ENCODE peak calls at places on chromosomes 6 and 20, in eight cellular contexts. One of them, this sample, is unnamed.

GRCh38 chr6:146364816-146365594 is 178.6 kb upstream of the RAB32 start:
- DNase-seq in H1: no peak
- DNase-seq in K562: no peak
- DNase-seq in PC-9: no peak
- DNase-seq in mesendoderm: no peak
- DNase-seq in OCI-LY7: no peak
- DNase-seq in GM23248: peak; percentile 44
- DNase-seq in hepatocyte: no peak
- DNase-seq in this sample: no peak

GRCh38 chr20:18705490-18705889 is 108.1 kb upstream of the SCP2D1 start:
- DNase-seq in H1: no peak
- DNase-seq in K562: no peak
- DNase-seq in PC-9: no peak
- DNase-seq in mesendoderm: no peak
- DNase-seq in OCI-LY7: no peak
- DNase-seq in GM23248: peak; percentile 96
- DNase-seq in hepatocyte: peak; percentile 30
- DNase-seq in this sample: no peak

GRCh38 chr6:101876431-101876830 is 482.9 kb downstream of the GRIK2 start:
- DNase-seq in H1: no peak
- DNase-seq in K562: no peak
- DNase-seq in PC-9: no peak
- DNase-seq in mesendoderm: no peak
- DNase-seq in OCI-LY7: no peak
- DNase-seq in GM23248: no peak
- DNase-seq in hepatocyte: no peak
- DNase-seq in this sample: no peak

GRCh38 chr6:12911387-12911960 is 194.9 kb downstream of the PHACTR1 start:
- DNase-seq in H1: no peak
- DNase-seq in K562: peak; percentile 21
- DNase-seq in PC-9: no peak
- DNase-seq in mesendoderm: peak; percentile 32
- DNase-seq in OCI-LY7: peak; percentile 28
- DNase-seq in GM23248: peak; percentile 68
- DNase-seq in hepatocyte: peak; percentile 50
- DNase-seq in this sample: peak; percentile 56

GRCh38 chr20:57464642-57465211 is 60.2 kb downstream of the CTCFL start:
- DNase-seq in H1: no peak
- DNase-seq in K562: peak; percentile 74
- DNase-seq in PC-9: no peak
- DNase-seq in mesendoderm: no peak
- DNase-seq in OCI-LY7: peak; percentile 60
- DNase-seq in GM23248: peak; percentile 29
- DNase-seq in hepatocyte: peak; percentile 25
- DNase-seq in this sample: peak; percentile 83

GRCh38 chr6:119148102-119148824 is 69.8 kb upstream of the FAM184A start:
- DNase-seq in H1: peak; percentile 47
- DNase-seq in K562: peak; percentile 32
- DNase-seq in PC-9: peak; percentile 46
- DNase-seq in mesendoderm: peak; percentile 84
- DNase-seq in OCI-LY7: peak; percentile 51
- DNase-seq in GM23248: peak; percentile 91
- DNase-seq in hepatocyte: peak; percentile 71
- DNase-seq in this sample: peak; percentile 61

GRCh38 chr6:106194949-106195919 is 109.1 kb downstream of the PRDM1 start:
- DNase-seq in H1: no peak
- DNase-seq in K562: no peak
- DNase-seq in PC-9: peak; percentile 4
- DNase-seq in mesendoderm: peak; percentile 38
- DNase-seq in OCI-LY7: no peak
- DNase-seq in GM23248: peak; percentile 71
- DNase-seq in hepatocyte: no peak
- DNase-seq in this sample: no peak

GRCh38 chr6:87100216-87100615 is 5.3 kb upstream of the CGA start:
- DNase-seq in H1: no peak
- DNase-seq in K562: no peak
- DNase-seq in PC-9: no peak
- DNase-seq in mesendoderm: no peak
- DNase-seq in OCI-LY7: no peak
- DNase-seq in GM23248: peak; percentile 45
- DNase-seq in hepatocyte: no peak
- DNase-seq in this sample: no peak

GRCh38 chr6:3294921-3295871 is 36.4 kb downstream of the PSMG4 start:
- DNase-seq in H1: no peak
- DNase-seq in K562: no peak
- DNase-seq in PC-9: no peak
- DNase-seq in mesendoderm: peak; percentile 60
- DNase-seq in OCI-LY7: peak; percentile 20
- DNase-seq in GM23248: no peak
- DNase-seq in hepatocyte: peak; percentile 64
- DNase-seq in this sample: no peak

GRCh38 chr20:53870426-53871199 is 199.8 kb downstream of the BCAS1 start:
- DNase-seq in H1: no peak
- DNase-seq in K562: no peak
- DNase-seq in PC-9: no peak
- DNase-seq in mesendoderm: peak; percentile 55
- DNase-seq in OCI-LY7: peak; percentile 59
- DNase-seq in GM23248: peak; percentile 29
- DNase-seq in hepatocyte: no peak
- DNase-seq in this sample: no peak

GRCh38 chr6:13468839-13469238 is 18.6 kb downstream of the GFOD1 start:
- DNase-seq in H1: no peak
- DNase-seq in K562: no peak
- DNase-seq in PC-9: no peak
- DNase-seq in mesendoderm: no peak
- DNase-seq in OCI-LY7: no peak
- DNase-seq in GM23248: no peak
- DNase-seq in hepatocyte: no peak
- DNase-seq in this sample: no peak

GRCh38 chr20:44442298-44443070 is 33.2 kb upstream of the TTPAL start:
- DNase-seq in H1: no peak
- DNase-seq in K562: no peak
- DNase-seq in PC-9: peak; percentile 37
- DNase-seq in mesendoderm: no peak
- DNase-seq in OCI-LY7: no peak
- DNase-seq in GM23248: peak; percentile 10
- DNase-seq in hepatocyte: peak; percentile 85
- DNase-seq in this sample: no peak

GRCh38 chr20:6562111-6562510 is 205.4 kb upstream of the BMP2 start:
- DNase-seq in H1: no peak
- DNase-seq in K562: no peak
- DNase-seq in PC-9: no peak
- DNase-seq in mesendoderm: no peak
- DNase-seq in OCI-LY7: no peak
- DNase-seq in GM23248: peak; percentile 68
- DNase-seq in hepatocyte: peak; percentile 21
- DNase-seq in this sample: no peak

GRCh38 chr6:104728444-104728843 is 131.3 kb downstream of the HACE1 start:
- DNase-seq in H1: no peak
- DNase-seq in K562: no peak
- DNase-seq in PC-9: no peak
- DNase-seq in mesendoderm: no peak
- DNase-seq in OCI-LY7: no peak
- DNase-seq in GM23248: no peak
- DNase-seq in hepatocyte: no peak
- DNase-seq in this sample: no peak

GRCh38 chr6:29631860-29632731 is 887 bp downstream of the GABBR1 start:
- DNase-seq in H1: peak; percentile 81
- DNase-seq in K562: peak; percentile 81
- DNase-seq in PC-9: peak; percentile 77
- DNase-seq in mesendoderm: peak; percentile 82
- DNase-seq in OCI-LY7: peak; percentile 63
- DNase-seq in GM23248: peak; percentile 58
- DNase-seq in hepatocyte: peak; percentile 78
- DNase-seq in this sample: peak; percentile 63

GRCh38 chr6:94651239-94651638 is 926.1 kb upstream of the MANEA start:
- DNase-seq in H1: no peak
- DNase-seq in K562: no peak
- DNase-seq in PC-9: no peak
- DNase-seq in mesendoderm: no peak
- DNase-seq in OCI-LY7: no peak
- DNase-seq in GM23248: no peak
- DNase-seq in hepatocyte: no peak
- DNase-seq in this sample: no peak

GRCh38 chr6:73521351-73522254 is 771 bp upstream of the EEF1A1 start:
- DNase-seq in H1: peak; percentile 91
- DNase-seq in K562: peak; percentile 62
- DNase-seq in PC-9: no peak
- DNase-seq in mesendoderm: peak; percentile 42
- DNase-seq in OCI-LY7: peak; percentile 58
- DNase-seq in GM23248: peak; percentile 95
- DNase-seq in hepatocyte: peak; percentile 84
- DNase-seq in this sample: peak; percentile 87

GRCh38 chr6:166360243-166361079 is 18.1 kb upstream of the SFT2D1 start:
- DNase-seq in H1: no peak
- DNase-seq in K562: no peak
- DNase-seq in PC-9: no peak
- DNase-seq in mesendoderm: peak; percentile 24
- DNase-seq in OCI-LY7: no peak
- DNase-seq in GM23248: peak; percentile 29
- DNase-seq in hepatocyte: no peak
- DNase-seq in this sample: no peak

GRCh38 chr6:1223312-1223603 is 88.6 kb upstream of the FOXQ1 start:
- DNase-seq in H1: no peak
- DNase-seq in K562: no peak
- DNase-seq in PC-9: no peak
- DNase-seq in mesendoderm: no peak
- DNase-seq in OCI-LY7: no peak
- DNase-seq in GM23248: peak; percentile 9
- DNase-seq in hepatocyte: no peak
- DNase-seq in this sample: no peak

GRCh38 chr20:21432911-21433310 is 35.6 kb upstream of the NKX2-4 start:
- DNase-seq in H1: no peak
- DNase-seq in K562: no peak
- DNase-seq in PC-9: no peak
- DNase-seq in mesendoderm: peak; percentile 21
- DNase-seq in OCI-LY7: no peak
- DNase-seq in GM23248: peak; percentile 53
- DNase-seq in hepatocyte: no peak
- DNase-seq in this sample: no peak

DNA sequence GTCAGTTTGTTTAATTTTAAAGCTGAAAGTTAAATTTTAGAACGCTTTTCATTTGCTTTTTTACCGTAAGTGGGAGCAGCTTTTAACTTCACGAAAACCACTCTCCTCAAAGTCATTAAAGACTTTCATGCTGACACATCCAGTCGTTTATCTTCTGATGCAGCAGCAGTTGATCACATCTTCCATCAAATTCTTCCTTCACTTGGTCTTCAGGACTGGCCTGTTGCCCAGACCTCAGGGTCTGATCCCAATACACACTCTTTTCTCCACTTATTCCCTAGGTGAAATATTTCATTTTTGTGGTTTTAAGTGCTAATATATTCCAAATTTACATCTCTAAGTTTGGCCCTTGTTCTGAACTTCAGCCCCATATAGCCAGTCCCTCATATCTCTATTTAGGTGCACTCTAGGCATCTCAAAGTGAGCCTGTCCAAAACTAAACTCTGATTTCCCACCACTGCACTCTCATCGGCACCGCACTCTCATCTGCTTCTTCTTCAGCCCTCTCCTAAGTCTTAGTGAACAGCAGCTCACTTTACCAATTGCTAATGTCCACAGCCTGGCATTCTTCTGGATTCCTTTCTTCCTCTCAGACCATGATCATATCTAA is 20.4 kb downstream of the AFDN start:
- DNase-seq in H1: no peak
- DNase-seq in K562: no peak
- DNase-seq in PC-9: no peak
- DNase-seq in mesendoderm: no peak
- DNase-seq in OCI-LY7: no peak
- DNase-seq in GM23248: no peak
- DNase-seq in hepatocyte: no peak
- DNase-seq in this sample: no peak
- H3K79me2 ChIP-seq in H1: peaks cover 100% of the 10 kb centered on the region
- H3K79me2 ChIP-seq in K562: peaks cover 100% of the 10 kb centered on the region
- H3K79me2 ChIP-seq in PC-9: peaks cover 94% of the 10 kb centered on the region
- H3K79me2 ChIP-seq in mesendoderm: peaks cover 65% of the 10 kb centered on the region
- H3K79me2 ChIP-seq in OCI-LY7: no peaks in the 10 kb centered on the region
- H3K79me2 ChIP-seq in GM23248: peaks cover 95% of the 10 kb centered on the region
- H3K79me2 ChIP-seq in hepatocyte: peaks cover 100% of the 10 kb centered on the region
- H3K79me2 ChIP-seq in this sample: no peaks in the 10 kb centered on the region

DNA sequence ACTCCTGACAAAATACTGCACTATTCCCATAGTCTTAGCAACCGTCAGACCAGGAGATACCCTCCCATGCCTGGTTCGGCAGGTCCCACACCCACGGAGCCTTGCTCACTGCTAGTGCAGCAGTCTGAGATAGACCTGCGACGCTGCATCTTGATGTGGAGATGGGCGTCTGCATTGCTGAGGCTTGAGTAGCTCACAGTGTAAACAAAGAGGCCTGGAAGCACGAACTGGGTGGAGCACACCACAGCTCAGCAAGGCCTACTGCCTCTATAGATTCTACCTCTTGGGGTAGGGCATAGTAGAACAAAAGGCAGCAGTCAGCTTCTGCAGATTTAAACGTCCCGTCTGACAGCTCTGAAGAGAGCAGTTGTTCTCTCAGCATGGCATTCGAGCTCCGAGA is 25.4 kb downstream of the TMEM244 start:
- DNase-seq in H1: no peak
- DNase-seq in K562: no peak
- DNase-seq in PC-9: peak; percentile 68
- DNase-seq in mesendoderm: no peak
- DNase-seq in OCI-LY7: no peak
- DNase-seq in GM23248: no peak
- DNase-seq in hepatocyte: peak; percentile 19
- DNase-seq in this sample: no peak
- H3K4me2 ChIP-seq in H1: no peak overlapping the region
- H3K4me2 ChIP-seq in K562: peak overlapping the region; percentile 65
- H3K4me2 ChIP-seq in PC-9: peak overlapping the region; percentile 62
- H3K4me2 ChIP-seq in mesendoderm: no peak overlapping the region
- H3K4me2 ChIP-seq in OCI-LY7: no peak overlapping the region
- H3K4me2 ChIP-seq in GM23248: no peak overlapping the region
- H3K4me2 ChIP-seq in hepatocyte: no peak overlapping the region
- H3K4me2 ChIP-seq in this sample: no peak overlapping the region

GRCh38 chr20:8244637-8245036 is 112.6 kb downstream of the PLCB1 start:
- DNase-seq in H1: no peak
- DNase-seq in K562: no peak
- DNase-seq in PC-9: no peak
- DNase-seq in mesendoderm: no peak
- DNase-seq in OCI-LY7: no peak
- DNase-seq in GM23248: peak; percentile 77
- DNase-seq in hepatocyte: peak; percentile 40
- DNase-seq in this sample: no peak
- H3K79me2 ChIP-seq in H1: no peaks in the 10 kb centered on the region
- H3K79me2 ChIP-seq in K562: no peaks in the 10 kb centered on the region
- H3K79me2 ChIP-seq in PC-9: no peaks in the 10 kb centered on the region
- H3K79me2 ChIP-seq in mesendoderm: no peaks in the 10 kb centered on the region
- H3K79me2 ChIP-seq in OCI-LY7: no peaks in the 10 kb centered on the region
- H3K79me2 ChIP-seq in GM23248: no peaks in the 10 kb centered on the region
- H3K79me2 ChIP-seq in hepatocyte: no peaks in the 10 kb centered on the region
- H3K79me2 ChIP-seq in this sample: no peaks in the 10 kb centered on the region

DNA sequence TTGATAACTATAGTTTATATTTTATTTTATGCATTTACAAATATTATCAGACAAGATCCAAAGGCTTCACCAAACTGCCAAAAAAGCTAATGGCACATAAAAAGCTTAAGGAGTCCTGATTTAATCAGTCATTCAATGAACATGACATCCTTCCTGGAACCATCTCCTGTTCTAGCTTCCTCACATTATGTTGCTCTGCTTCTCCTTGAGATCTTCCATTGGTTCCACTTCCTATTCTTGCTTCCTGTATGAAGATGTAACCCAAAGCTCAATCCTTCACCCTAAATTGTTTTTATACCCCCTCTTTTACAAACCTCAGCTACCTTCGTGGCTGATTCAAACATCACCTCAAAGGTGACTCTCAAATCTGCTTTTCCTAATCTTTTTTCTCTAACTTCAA is 4.5 kb upstream of the BRD2 start:
- DNase-seq in H1: no peak
- DNase-seq in K562: no peak
- DNase-seq in PC-9: no peak
- DNase-seq in mesendoderm: no peak
- DNase-seq in OCI-LY7: no peak
- DNase-seq in GM23248: no peak
- DNase-seq in hepatocyte: no peak
- DNase-seq in this sample: no peak
- H3K4me2 ChIP-seq in H1: no peak overlapping the region
- H3K4me2 ChIP-seq in K562: no peak overlapping the region
- H3K4me2 ChIP-seq in PC-9: no peak overlapping the region
- H3K4me2 ChIP-seq in mesendoderm: no peak overlapping the region
- H3K4me2 ChIP-seq in OCI-LY7: peak overlapping the region; percentile 32
- H3K4me2 ChIP-seq in GM23248: no peak overlapping the region
- H3K4me2 ChIP-seq in hepatocyte: no peak overlapping the region
- H3K4me2 ChIP-seq in this sample: peak overlapping the region; percentile 64

This sample was measured in Karpas-422.